ENCODE peak calls at places on chromosomes 13 and 19, in four cellular contexts. One of them, this sample, is unnamed.

GRCh38 chr19:9958451-9958850 is 22.1 kb upstream of the OLFM2 start:
- DNase-seq in Panc1: no peak
- DNase-seq in fibroblast of mammary gland: peak
- DNase-seq in aorta: no peak
- DNase-seq in this sample: no peak

GRCh38 chr13:93080587-93080986 is 146.0 kb upstream of the GPC6 start:
- DNase-seq in fibroblast of mammary gland: no peak
- DNase-seq in aorta: no peak
- DNase-seq in Panc1: no peak
- DNase-seq in this sample: no peak

GRCh38 chr13:105474983-105475382 is 1060.5 kb downstream of the EFNB2 start:
- DNase-seq in fibroblast of mammary gland: no peak
- DNase-seq in Panc1: no peak
- DNase-seq in aorta: no peak
- DNase-seq in this sample: no peak

GRCh38 chr19:7395360-7395781 is 46.6 kb downstream of the ARHGEF18 start:
- DNase-seq in fibroblast of mammary gland: peak
- DNase-seq in Panc1: no peak
- DNase-seq in aorta: no peak
- DNase-seq in this sample: no peak

GRCh38 chr13:112756967-112757758 is 67.3 kb downstream of the ATP11A start:
- DNase-seq in fibroblast of mammary gland: peak
- DNase-seq in aorta: no peak
- DNase-seq in Panc1: no peak
- DNase-seq in this sample: no peak

GRCh38 chr19:4057913-4058695 is 8.6 kb downstream of the ZBTB7A start:
- DNase-seq in aorta: peak
- DNase-seq in Panc1: no peak
- DNase-seq in fibroblast of mammary gland: peak
- DNase-seq in this sample: peak

GRCh38 chr13:79541426-79542049 is 60.6 kb downstream of the NDFIP2 start:
- DNase-seq in aorta: no peak
- DNase-seq in fibroblast of mammary gland: peak
- DNase-seq in Panc1: peak
- DNase-seq in this sample: peak

GRCh38 chr13:94608586-94608985 is 6.9 kb downstream of the GPR180 start:
- DNase-seq in aorta: no peak
- DNase-seq in fibroblast of mammary gland: peak
- DNase-seq in Panc1: no peak
- DNase-seq in this sample: no peak

GRCh38 chr19:15666883-15667282 is 6.0 kb upstream of the CYP4F12 start:
- DNase-seq in Panc1: no peak
- DNase-seq in fibroblast of mammary gland: no peak
- DNase-seq in aorta: peak
- DNase-seq in this sample: no peak

GRCh38 chr19:48896191-48896720 is 2.3 kb downstream of the TULP2 start:
- DNase-seq in fibroblast of mammary gland: peak
- DNase-seq in Panc1: no peak
- DNase-seq in aorta: peak
- DNase-seq in this sample: no peak
- H3K4me3 ChIP-seq in fibroblast of mammary gland: peak
- H3K4me3 ChIP-seq in Panc1: no peak
- H3K4me3 ChIP-seq in aorta: no peak
- H3K4me3 ChIP-seq in this sample: no peak

GRCh38 chr19:45770192-45771101 is 1.4 kb upstream of the SIX5 start:
- DNase-seq in fibroblast of mammary gland: peak
- DNase-seq in aorta: peak
- DNase-seq in Panc1: no peak
- DNase-seq in this sample: peak

GRCh38 chr19:45769821-45770191 is 754 bp upstream of the SIX5 start:
- DNase-seq in aorta: peak
- DNase-seq in Panc1: no peak
- DNase-seq in fibroblast of mammary gland: peak
- DNase-seq in this sample: no peak

GRCh38 chr19:45772912-45773311 is 3.9 kb upstream of the SIX5 start:
- DNase-seq in fibroblast of mammary gland: no peak
- DNase-seq in Panc1: no peak
- DNase-seq in aorta: no peak
- DNase-seq in this sample: no peak

GRCh38 chr19:45772130-45772880 is 3.3 kb upstream of the SIX5 start:
- DNase-seq in fibroblast of mammary gland: no peak
- DNase-seq in Panc1: no peak
- DNase-seq in aorta: no peak
- DNase-seq in this sample: no peak

DNA sequence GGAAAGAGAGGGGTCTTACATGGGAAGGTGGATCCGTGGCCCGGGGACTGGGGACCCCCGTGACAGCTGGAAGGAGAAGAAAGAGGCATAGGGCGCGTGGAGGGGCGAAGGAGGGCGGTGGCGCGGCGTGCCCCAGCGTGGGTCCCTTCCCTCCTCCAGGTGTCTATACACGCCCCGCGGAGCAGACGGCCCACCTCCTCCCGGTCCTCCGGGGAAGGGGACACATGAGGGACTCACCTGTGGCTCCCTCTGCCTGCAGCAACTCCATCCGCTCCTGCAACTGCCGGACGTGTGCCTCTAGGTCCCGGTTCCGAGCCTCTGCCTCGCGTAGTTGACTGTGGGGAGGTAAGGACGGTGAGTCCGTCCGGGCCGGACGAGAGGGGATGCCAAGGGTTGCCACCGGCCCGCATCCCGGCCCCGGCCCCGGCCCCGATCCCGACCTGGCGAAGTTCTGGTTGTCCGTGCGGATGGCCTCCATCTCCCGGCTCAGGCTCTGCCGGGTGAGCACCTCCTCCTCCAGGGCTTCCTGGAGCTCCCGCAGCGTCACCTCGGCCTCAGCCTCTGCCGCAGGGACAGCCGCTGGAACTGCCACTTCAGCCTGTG is 2.4 kb upstream of the SIX5 start:
- DNase-seq in Panc1: no peak
- DNase-seq in fibroblast of mammary gland: no peak
- DNase-seq in aorta: peak
- DNase-seq in this sample: no peak
- H3K4me3 ChIP-seq in Panc1: peak
- H3K4me3 ChIP-seq in fibroblast of mammary gland: no peak
- H3K4me3 ChIP-seq in aorta: no peak
- H3K4me3 ChIP-seq in this sample: peak

GRCh38 chr13:35472308-35473008 is 4.0 kb downstream of the MAB21L1 start:
- DNase-seq in aorta: no peak
- DNase-seq in Panc1: no peak
- DNase-seq in fibroblast of mammary gland: peak
- DNase-seq in this sample: no peak

GRCh38 chr13:35470671-35471465 is 5.6 kb downstream of the MAB21L1 start:
- DNase-seq in aorta: peak
- DNase-seq in fibroblast of mammary gland: peak
- DNase-seq in Panc1: no peak
- DNase-seq in this sample: no peak

GRCh38 chr13:35474551-35474950 is 1.9 kb downstream of the MAB21L1 start:
- DNase-seq in aorta: no peak
- DNase-seq in fibroblast of mammary gland: peak
- DNase-seq in Panc1: no peak
- DNase-seq in this sample: no peak

GRCh38 chr13:35469781-35470380 is 6.6 kb downstream of the MAB21L1 start:
- DNase-seq in aorta: no peak
- DNase-seq in Panc1: no peak
- DNase-seq in fibroblast of mammary gland: no peak
- DNase-seq in this sample: no peak

DNA sequence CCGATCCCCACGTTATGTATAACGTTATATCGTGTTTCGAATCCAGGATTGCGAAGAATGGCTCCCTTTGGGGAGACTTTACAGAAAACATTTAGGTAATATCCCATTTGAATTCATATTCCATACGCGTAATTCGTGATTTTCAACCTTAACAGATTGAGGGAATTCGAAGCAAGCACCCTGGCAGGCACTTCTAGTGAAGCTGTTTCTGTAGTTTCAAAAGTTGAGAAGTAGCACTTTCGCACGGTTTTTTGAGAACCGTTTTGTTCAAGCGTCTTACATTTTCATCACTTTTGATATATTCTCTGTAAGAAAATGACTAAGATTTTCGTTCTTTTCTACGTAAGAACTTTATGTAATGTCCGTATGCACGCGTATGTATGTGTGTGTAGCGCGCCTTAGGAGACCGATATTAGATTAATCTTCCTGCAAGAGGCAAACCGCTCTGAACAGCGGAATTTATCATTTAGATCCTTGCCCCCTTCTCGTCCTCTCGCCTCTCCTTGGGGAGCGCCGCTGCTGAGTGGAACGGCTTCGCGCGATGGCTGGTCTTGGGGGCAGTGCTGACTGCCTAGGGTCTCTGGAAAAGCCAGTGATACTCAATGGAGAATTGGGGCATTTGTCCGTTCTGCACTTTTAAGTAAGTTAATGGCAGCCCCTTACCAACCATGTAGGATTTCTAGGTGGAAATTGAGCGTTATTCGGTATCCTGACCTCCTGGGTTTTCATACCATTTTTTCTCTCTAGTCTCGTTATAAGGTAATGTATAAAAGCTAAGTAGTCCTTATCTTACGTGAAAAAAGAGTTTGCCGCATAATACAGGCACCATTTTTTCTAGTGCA is 4.8 kb downstream of the MAB21L1 start:
- DNase-seq in aorta: no peak
- DNase-seq in fibroblast of mammary gland: peak
- DNase-seq in Panc1: no peak
- DNase-seq in this sample: no peak
- H3K4me3 ChIP-seq in aorta: peak
- H3K4me3 ChIP-seq in fibroblast of mammary gland: peak
- H3K4me3 ChIP-seq in Panc1: peak
- H3K4me3 ChIP-seq in this sample: peak

GRCh38 chr13:75418997-75419396 is 63.0 kb downstream of the TBC1D4 start:
- DNase-seq in fibroblast of mammary gland: peak
- DNase-seq in Panc1: no peak
- DNase-seq in aorta: no peak
- DNase-seq in this sample: no peak
- H3K4me3 ChIP-seq in fibroblast of mammary gland: no peak
- H3K4me3 ChIP-seq in Panc1: no peak
- H3K4me3 ChIP-seq in aorta: no peak
- H3K4me3 ChIP-seq in this sample: no peak

DNA sequence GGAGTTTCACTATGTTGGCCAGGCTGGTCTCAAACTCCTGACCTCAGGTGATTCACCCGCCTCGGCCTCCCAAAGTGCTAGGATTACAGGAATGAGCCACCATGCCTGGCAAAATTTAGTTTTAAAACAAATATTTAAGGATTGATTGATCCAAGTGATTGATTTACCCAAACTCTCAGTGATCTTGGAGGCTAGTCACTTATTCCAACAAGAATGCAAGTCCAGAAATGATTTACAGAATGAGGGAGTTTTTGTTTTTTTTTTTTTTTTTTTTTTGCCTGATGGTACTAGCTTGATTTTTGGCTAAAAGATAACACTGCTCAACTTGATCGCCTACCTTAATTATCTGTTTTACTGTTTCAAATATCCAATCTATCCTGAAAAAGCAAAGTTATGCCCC is 5.7 kb upstream of the TEX26 start:
- DNase-seq in aorta: no peak
- DNase-seq in Panc1: no peak
- DNase-seq in fibroblast of mammary gland: no peak
- DNase-seq in this sample: peak
- H3K4me3 ChIP-seq in aorta: no peak
- H3K4me3 ChIP-seq in Panc1: no peak
- H3K4me3 ChIP-seq in fibroblast of mammary gland: no peak
- H3K4me3 ChIP-seq in this sample: no peak

GRCh38 chr19:13012690-13013608 is 17.7 kb downstream of the NFIX start:
- DNase-seq in aorta: peak
- DNase-seq in Panc1: no peak
- DNase-seq in fibroblast of mammary gland: peak
- DNase-seq in this sample: no peak
- H3K4me3 ChIP-seq in aorta: peak
- H3K4me3 ChIP-seq in Panc1: peak
- H3K4me3 ChIP-seq in fibroblast of mammary gland: peak
- H3K4me3 ChIP-seq in this sample: peak